ENCODE peak calls at places on chromosomes 6 and 20, in five cellular contexts. One of them, this sample, is unnamed.

GRCh38 chr20:61829526-61829925 is 236.2 kb downstream of the TAF4 start:
- DNase-seq in HCT116: no peak
- DNase-seq in stomach: no peak
- DNase-seq in HepG2: no peak
- DNase-seq in breast epithelium: no peak
- DNase-seq in this sample: no peak

GRCh38 chr20:35776513-35777101 is 4.8 kb downstream of the PHF20 start:
- DNase-seq in HCT116: no peak
- DNase-seq in stomach: peak; percentile 77
- DNase-seq in HepG2: no peak
- DNase-seq in breast epithelium: peak; percentile 62
- DNase-seq in this sample: peak; percentile 82

GRCh38 chr6:74768120-74768519 is 437.7 kb downstream of the COL12A1 start:
- DNase-seq in HCT116: no peak
- DNase-seq in stomach: no peak
- DNase-seq in HepG2: no peak
- DNase-seq in breast epithelium: no peak
- DNase-seq in this sample: no peak

GRCh38 chr20:48231253-48231652 is 446.0 kb upstream of the SULF2 start:
- DNase-seq in HCT116: no peak
- DNase-seq in stomach: no peak
- DNase-seq in HepG2: no peak
- DNase-seq in breast epithelium: no peak
- DNase-seq in this sample: no peak

GRCh38 chr6:124964084-124964763 is 2.0 kb downstream of the RNF217 start:
- DNase-seq in HCT116: no peak
- DNase-seq in stomach: no peak
- DNase-seq in HepG2: peak; percentile 80
- DNase-seq in breast epithelium: no peak
- DNase-seq in this sample: no peak

GRCh38 chr6:11551053-11551452 is 13.5 kb downstream of the TMEM170B start:
- DNase-seq in HCT116: no peak
- DNase-seq in stomach: no peak
- DNase-seq in HepG2: no peak
- DNase-seq in breast epithelium: no peak
- DNase-seq in this sample: no peak

GRCh38 chr20:7113577-7114466 is 346.3 kb downstream of the BMP2 start:
- DNase-seq in HCT116: no peak
- DNase-seq in stomach: peak; percentile 28
- DNase-seq in HepG2: peak; percentile 49
- DNase-seq in breast epithelium: no peak
- DNase-seq in this sample: no peak

GRCh38 chr6:1839315-1839714 is 229.6 kb downstream of the FOXC1 start:
- DNase-seq in HCT116: no peak
- DNase-seq in stomach: no peak
- DNase-seq in HepG2: no peak
- DNase-seq in breast epithelium: no peak
- DNase-seq in this sample: no peak

GRCh38 chr6:1388081-1388926 is 1.1 kb upstream of the FOXF2 start:
- DNase-seq in HCT116: no peak
- DNase-seq in stomach: no peak
- DNase-seq in HepG2: no peak
- DNase-seq in breast epithelium: no peak
- DNase-seq in this sample: peak; percentile 52

GRCh38 chr6:30770164-30770563 is 25.8 kb upstream of the IER3 start:
- DNase-seq in HCT116: no peak
- DNase-seq in stomach: no peak
- DNase-seq in HepG2: no peak
- DNase-seq in breast epithelium: no peak
- DNase-seq in this sample: no peak

GRCh38 chr6:142478117-142478516 is 176.3 kb downstream of the ADGRG6 start:
- DNase-seq in HCT116: peak; percentile 48
- DNase-seq in stomach: no peak
- DNase-seq in HepG2: peak; percentile 46
- DNase-seq in breast epithelium: no peak
- DNase-seq in this sample: no peak

GRCh38 chr6:43971776-43972126 is 155.5 kb downstream of the MRPL14 start:
- DNase-seq in HCT116: no peak
- DNase-seq in stomach: no peak
- DNase-seq in HepG2: no peak
- DNase-seq in breast epithelium: no peak
- DNase-seq in this sample: no peak

GRCh38 chr6:101577091-101577490 is 183.6 kb downstream of the GRIK2 start:
- DNase-seq in HCT116: no peak
- DNase-seq in stomach: no peak
- DNase-seq in HepG2: no peak
- DNase-seq in breast epithelium: no peak
- DNase-seq in this sample: no peak

GRCh38 chr6:43842231-43842794 is 72.3 kb downstream of the VEGFA start:
- DNase-seq in HCT116: no peak
- DNase-seq in stomach: no peak
- DNase-seq in HepG2: no peak
- DNase-seq in breast epithelium: no peak
- DNase-seq in this sample: no peak

GRCh38 chr6:124076336-124077048 is 272.8 kb downstream of the NKAIN2 start:
- DNase-seq in HCT116: no peak
- DNase-seq in stomach: no peak
- DNase-seq in HepG2: no peak
- DNase-seq in breast epithelium: no peak
- DNase-seq in this sample: no peak

GRCh38 chr6:136945626-136946235 is 23.6 kb downstream of the SLC35D3 start:
- DNase-seq in HCT116: no peak
- DNase-seq in stomach: no peak
- DNase-seq in HepG2: no peak
- DNase-seq in breast epithelium: no peak
- DNase-seq in this sample: no peak

GRCh38 chr20:63708301-63709148 is 686 bp downstream of the ZGPAT start:
- DNase-seq in HCT116: no peak
- DNase-seq in stomach: no peak
- DNase-seq in HepG2: no peak
- DNase-seq in breast epithelium: no peak
- DNase-seq in this sample: peak; percentile 67

GRCh38 chr6:63899550-63899949 is 263.9 kb downstream of the PHF3 start:
- DNase-seq in HCT116: no peak
- DNase-seq in stomach: no peak
- DNase-seq in HepG2: no peak
- DNase-seq in breast epithelium: no peak
- DNase-seq in this sample: no peak

GRCh38 chr6:3712827-3713226 is 38.7 kb downstream of the PXDC1 start:
- DNase-seq in HCT116: no peak
- DNase-seq in stomach: peak; percentile 59
- DNase-seq in HepG2: no peak
- DNase-seq in breast epithelium: no peak
- DNase-seq in this sample: no peak

GRCh38 chr6:13677878-13678254 is 33.8 kb downstream of the RANBP9 start:
- DNase-seq in HCT116: no peak
- DNase-seq in stomach: no peak
- DNase-seq in HepG2: peak; percentile 90
- DNase-seq in breast epithelium: no peak
- DNase-seq in this sample: no peak

GRCh38 chr6:158970640-158971291 is 29.2 kb downstream of the RSPH3 start:
- DNase-seq in HCT116: no peak
- DNase-seq in stomach: peak; percentile 31
- DNase-seq in HepG2: no peak
- DNase-seq in breast epithelium: no peak
- DNase-seq in this sample: no peak

GRCh38 chr20:17957505-17958325 is 10.9 kb downstream of the SNX5 start:
- DNase-seq in HCT116: no peak
- DNase-seq in stomach: no peak
- DNase-seq in HepG2: no peak
- DNase-seq in breast epithelium: no peak
- DNase-seq in this sample: no peak
- TF ChIP-seq POLR2A in HCT116: no peak
- TF ChIP-seq POLR2A in stomach: no peak
- TF ChIP-seq POLR2A in HepG2: peak; percentile 58
- TF ChIP-seq POLR2A in breast epithelium: no peak
- TF ChIP-seq POLR2A in this sample: no peak

GRCh38 chr20:49823152-49823847 is 10.7 kb downstream of the SLC9A8 start:
- DNase-seq in HCT116: no peak
- DNase-seq in stomach: no peak
- DNase-seq in HepG2: no peak
- DNase-seq in breast epithelium: no peak
- DNase-seq in this sample: no peak

GRCh38 chr20:49825521-49826033 is 12.9 kb downstream of the SLC9A8 start:
- DNase-seq in HCT116: no peak
- DNase-seq in stomach: no peak
- DNase-seq in HepG2: peak; percentile 51
- DNase-seq in breast epithelium: no peak
- DNase-seq in this sample: no peak

GRCh38 chr20:49821381-49821780 is 8.8 kb downstream of the SLC9A8 start:
- DNase-seq in HCT116: no peak
- DNase-seq in stomach: no peak
- DNase-seq in HepG2: no peak
- DNase-seq in breast epithelium: no peak
- DNase-seq in this sample: no peak

GRCh38 chr20:49821850-49822249 is 9.2 kb downstream of the SLC9A8 start:
- DNase-seq in HCT116: no peak
- DNase-seq in stomach: no peak
- DNase-seq in HepG2: no peak
- DNase-seq in breast epithelium: no peak
- DNase-seq in this sample: no peak

DNA sequence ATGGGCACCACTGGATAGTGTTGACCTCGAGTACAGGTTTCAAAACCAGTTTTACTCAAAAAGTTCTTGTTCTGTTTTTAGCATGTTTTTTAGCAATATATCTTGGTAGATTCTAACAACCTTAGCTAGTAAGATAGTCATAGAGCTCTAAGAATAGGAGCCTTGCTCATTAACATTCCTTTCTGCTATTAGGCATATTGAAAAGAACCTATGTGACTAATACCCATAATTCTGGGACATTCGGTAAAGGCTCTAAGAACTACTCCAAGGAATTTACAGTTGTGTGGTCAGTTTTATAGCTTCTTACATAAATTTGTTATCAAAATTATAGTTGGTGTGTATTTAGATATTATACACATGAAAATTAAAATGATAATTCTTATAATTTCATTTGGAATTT is 11.6 kb downstream of the SLC9A8 start:
- DNase-seq in HCT116: no peak
- DNase-seq in stomach: no peak
- DNase-seq in HepG2: no peak
- DNase-seq in breast epithelium: no peak
- DNase-seq in this sample: no peak
- H3K27ac ChIP-seq in HCT116: no peak overlapping the region
- H3K27ac ChIP-seq in stomach: peak overlapping the region; percentile 41
- H3K27ac ChIP-seq in HepG2: no peak overlapping the region
- H3K27ac ChIP-seq in breast epithelium: no peak overlapping the region
- H3K27ac ChIP-seq in this sample: no peak overlapping the region

GRCh38 chr20:24134284-24134683 is 145.7 kb upstream of the GGTLC1 start:
- DNase-seq in HCT116: no peak
- DNase-seq in stomach: no peak
- DNase-seq in HepG2: no peak
- DNase-seq in breast epithelium: no peak
- DNase-seq in this sample: no peak
- TF ChIP-seq POLR2AphosphoS5 in HCT116: no peak
- TF ChIP-seq POLR2AphosphoS5 in stomach: no peak
- TF ChIP-seq POLR2AphosphoS5 in HepG2: no peak
- TF ChIP-seq POLR2AphosphoS5 in breast epithelium: no peak
- TF ChIP-seq POLR2AphosphoS5 in this sample: no peak

GRCh38 chr20:53594068-53595017 is 704 bp upstream of the ZNF217 start:
- DNase-seq in HCT116: peak; percentile 73
- DNase-seq in stomach: peak; percentile 99
- DNase-seq in HepG2: peak; percentile 89
- DNase-seq in breast epithelium: peak; percentile 97
- DNase-seq in this sample: peak; percentile 97
- TF ChIP-seq POLR2A in HCT116: peak; percentile 18
- TF ChIP-seq POLR2A in stomach: no peak
- TF ChIP-seq POLR2A in HepG2: peak; percentile 52
- TF ChIP-seq POLR2A in breast epithelium: peak; percentile 12
- TF ChIP-seq POLR2A in this sample: peak; percentile 73

GRCh38 chr6:89886378-89887120 is 7.7 kb upstream of the GJA10 start:
- DNase-seq in HCT116: no peak
- DNase-seq in stomach: no peak
- DNase-seq in HepG2: no peak
- DNase-seq in breast epithelium: no peak
- DNase-seq in this sample: no peak
- H3K27ac ChIP-seq in HCT116: no peak overlapping the region
- H3K27ac ChIP-seq in stomach: no peak overlapping the region
- H3K27ac ChIP-seq in HepG2: no peak overlapping the region
- H3K27ac ChIP-seq in breast epithelium: no peak overlapping the region
- H3K27ac ChIP-seq in this sample: no peak overlapping the region

GRCh38 chr20:54069501-54069971 is 858 bp downstream of the BCAS1 start:
- DNase-seq in HCT116: no peak
- DNase-seq in stomach: peak; percentile 44
- DNase-seq in HepG2: no peak
- DNase-seq in breast epithelium: no peak
- DNase-seq in this sample: no peak

GRCh38 chr20:54075322-54075721 is 4.9 kb upstream of the BCAS1 start:
- DNase-seq in HCT116: no peak
- DNase-seq in stomach: no peak
- DNase-seq in HepG2: no peak
- DNase-seq in breast epithelium: no peak
- DNase-seq in this sample: no peak

GRCh38 chr20:54076259-54076658 is 5.9 kb upstream of the BCAS1 start:
- DNase-seq in HCT116: no peak
- DNase-seq in stomach: no peak
- DNase-seq in HepG2: no peak
- DNase-seq in breast epithelium: no peak
- DNase-seq in this sample: no peak

GRCh38 chr20:54070187-54070987 is at the start of gene BCAS1:
- DNase-seq in HCT116: no peak
- DNase-seq in stomach: peak; percentile 87
- DNase-seq in HepG2: peak; percentile 86
- DNase-seq in breast epithelium: peak; percentile 74
- DNase-seq in this sample: no peak

DNA sequence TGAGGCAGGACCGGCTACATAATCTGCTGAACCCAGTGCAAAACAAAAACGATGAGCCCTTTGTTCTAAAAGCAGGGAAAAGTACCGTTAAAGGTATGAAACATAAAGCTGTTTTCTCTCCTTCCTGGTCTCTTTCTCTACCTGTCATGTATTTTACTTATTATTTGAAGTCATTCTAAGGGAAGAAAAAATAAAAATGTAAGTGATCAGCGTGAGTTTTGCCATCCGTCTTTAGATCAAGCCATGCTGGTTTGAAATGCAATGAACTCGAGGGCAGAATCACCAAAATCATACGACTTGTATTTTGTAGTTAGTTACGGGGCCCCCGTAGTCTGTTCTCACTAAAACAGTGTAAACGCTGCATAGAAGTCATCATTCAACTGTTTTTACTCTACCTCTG is 2.9 kb upstream of the BCAS1 start:
- DNase-seq in HCT116: no peak
- DNase-seq in stomach: no peak
- DNase-seq in HepG2: no peak
- DNase-seq in breast epithelium: no peak
- DNase-seq in this sample: no peak
- TF ChIP-seq POLR2AphosphoS5 in HCT116: no peak
- TF ChIP-seq POLR2AphosphoS5 in stomach: no peak
- TF ChIP-seq POLR2AphosphoS5 in HepG2: no peak
- TF ChIP-seq POLR2AphosphoS5 in breast epithelium: no peak
- TF ChIP-seq POLR2AphosphoS5 in this sample: no peak